ENCODE peak calls at places on chromosomes 13 and 19, in eight cellular contexts. One of them, this sample, is unnamed.

GRCh38 chr13:114124921-114125320 is 7.5 kb downstream of the RASA3 start:
- DNase-seq in stimulated activated CD4-positive, alpha-beta T cell treated with anti-CD3 and anti-CD28 coated beads, Interleukin-15, amount 100 ng/mL, for 1 hour: no peak
- DNase-seq in stimulated activated naive CD8-positive, alpha-beta T cell treated with anti-CD3 and anti-CD28 coated beads, Interleukin-15, Interleukin-2, amounts not matched to agents 100 U/mL and 50 U/mL, for 24 hours: peak; percentile 76
- DNase-seq in T follicular helper cell: peak; percentile 64
- DNase-seq in AG09319: no peak
- DNase-seq in lower lobe of right lung: no peak
- DNase-seq in GM04504: no peak
- DNase-seq in T-helper 2 cell: peak; percentile 66
- DNase-seq in this sample: peak; percentile 40

GRCh38 chr13:85068231-85068630 is 731.0 kb downstream of the SLITRK6 start:
- DNase-seq in T-helper 2 cell: no peak
- DNase-seq in lower lobe of right lung: no peak
- DNase-seq in stimulated activated naive CD8-positive, alpha-beta T cell treated with anti-CD3 and anti-CD28 coated beads, Interleukin-15, Interleukin-2, amounts not matched to agents 100 U/mL and 50 U/mL, for 24 hours: no peak
- DNase-seq in GM04504: no peak
- DNase-seq in AG09319: no peak
- DNase-seq in T follicular helper cell: no peak
- DNase-seq in stimulated activated CD4-positive, alpha-beta T cell treated with anti-CD3 and anti-CD28 coated beads, Interleukin-15, amount 100 ng/mL, for 1 hour: no peak
- DNase-seq in this sample: no peak

GRCh38 chr13:42804244-42804868 is 23.0 kb downstream of the FAM216B start:
- DNase-seq in T follicular helper cell: no peak
- DNase-seq in stimulated activated naive CD8-positive, alpha-beta T cell treated with anti-CD3 and anti-CD28 coated beads, Interleukin-15, Interleukin-2, amounts not matched to agents 100 U/mL and 50 U/mL, for 24 hours: no peak
- DNase-seq in lower lobe of right lung: no peak
- DNase-seq in GM04504: no peak
- DNase-seq in stimulated activated CD4-positive, alpha-beta T cell treated with anti-CD3 and anti-CD28 coated beads, Interleukin-15, amount 100 ng/mL, for 1 hour: no peak
- DNase-seq in AG09319: no peak
- DNase-seq in T-helper 2 cell: no peak
- DNase-seq in this sample: no peak

GRCh38 chr19:6108721-6109633 is 1.3 kb downstream of the RFX2 start:
- DNase-seq in stimulated activated CD4-positive, alpha-beta T cell treated with anti-CD3 and anti-CD28 coated beads, Interleukin-15, amount 100 ng/mL, for 1 hour: no peak
- DNase-seq in lower lobe of right lung: peak; percentile 74
- DNase-seq in AG09319: peak; percentile 67
- DNase-seq in T follicular helper cell: peak; percentile 29
- DNase-seq in stimulated activated naive CD8-positive, alpha-beta T cell treated with anti-CD3 and anti-CD28 coated beads, Interleukin-15, Interleukin-2, amounts not matched to agents 100 U/mL and 50 U/mL, for 24 hours: peak; percentile 64
- DNase-seq in T-helper 2 cell: peak; percentile 57
- DNase-seq in GM04504: no peak
- DNase-seq in this sample: no peak

GRCh38 chr19:4493104-4493928 is 21.2 kb downstream of the HDGFL2 start:
- DNase-seq in AG09319: no peak
- DNase-seq in T-helper 2 cell: no peak
- DNase-seq in lower lobe of right lung: no peak
- DNase-seq in GM04504: no peak
- DNase-seq in stimulated activated naive CD8-positive, alpha-beta T cell treated with anti-CD3 and anti-CD28 coated beads, Interleukin-15, Interleukin-2, amounts not matched to agents 100 U/mL and 50 U/mL, for 24 hours: no peak
- DNase-seq in stimulated activated CD4-positive, alpha-beta T cell treated with anti-CD3 and anti-CD28 coated beads, Interleukin-15, amount 100 ng/mL, for 1 hour: no peak
- DNase-seq in T follicular helper cell: no peak
- DNase-seq in this sample: no peak

GRCh38 chr19:4536798-4537197 is 1.8 kb upstream of the PLIN5 start:
- DNase-seq in T-helper 2 cell: no peak
- DNase-seq in lower lobe of right lung: no peak
- DNase-seq in AG09319: no peak
- DNase-seq in GM04504: no peak
- DNase-seq in stimulated activated CD4-positive, alpha-beta T cell treated with anti-CD3 and anti-CD28 coated beads, Interleukin-15, amount 100 ng/mL, for 1 hour: no peak
- DNase-seq in stimulated activated naive CD8-positive, alpha-beta T cell treated with anti-CD3 and anti-CD28 coated beads, Interleukin-15, Interleukin-2, amounts not matched to agents 100 U/mL and 50 U/mL, for 24 hours: no peak
- DNase-seq in T follicular helper cell: no peak
- DNase-seq in this sample: no peak

GRCh38 chr13:100951031-100951430 is 276.4 kb upstream of the TMTC4 start:
- DNase-seq in T-helper 2 cell: no peak
- DNase-seq in AG09319: no peak
- DNase-seq in stimulated activated naive CD8-positive, alpha-beta T cell treated with anti-CD3 and anti-CD28 coated beads, Interleukin-15, Interleukin-2, amounts not matched to agents 100 U/mL and 50 U/mL, for 24 hours: no peak
- DNase-seq in GM04504: no peak
- DNase-seq in lower lobe of right lung: no peak
- DNase-seq in T follicular helper cell: no peak
- DNase-seq in stimulated activated CD4-positive, alpha-beta T cell treated with anti-CD3 and anti-CD28 coated beads, Interleukin-15, amount 100 ng/mL, for 1 hour: no peak
- DNase-seq in this sample: no peak

GRCh38 chr13:42345367-42345766 is 73.4 kb downstream of the AKAP11 start:
- DNase-seq in stimulated activated naive CD8-positive, alpha-beta T cell treated with anti-CD3 and anti-CD28 coated beads, Interleukin-15, Interleukin-2, amounts not matched to agents 100 U/mL and 50 U/mL, for 24 hours: no peak
- DNase-seq in GM04504: no peak
- DNase-seq in AG09319: no peak
- DNase-seq in lower lobe of right lung: no peak
- DNase-seq in T-helper 2 cell: no peak
- DNase-seq in T follicular helper cell: no peak
- DNase-seq in stimulated activated CD4-positive, alpha-beta T cell treated with anti-CD3 and anti-CD28 coated beads, Interleukin-15, amount 100 ng/mL, for 1 hour: no peak
- DNase-seq in this sample: no peak

GRCh38 chr19:40266111-40266510 is 19.0 kb downstream of the AKT2 start:
- DNase-seq in stimulated activated naive CD8-positive, alpha-beta T cell treated with anti-CD3 and anti-CD28 coated beads, Interleukin-15, Interleukin-2, amounts not matched to agents 100 U/mL and 50 U/mL, for 24 hours: no peak
- DNase-seq in stimulated activated CD4-positive, alpha-beta T cell treated with anti-CD3 and anti-CD28 coated beads, Interleukin-15, amount 100 ng/mL, for 1 hour: no peak
- DNase-seq in lower lobe of right lung: peak; percentile 40
- DNase-seq in T follicular helper cell: no peak
- DNase-seq in AG09319: no peak
- DNase-seq in GM04504: no peak
- DNase-seq in T-helper 2 cell: no peak
- DNase-seq in this sample: no peak

GRCh38 chr19:19366691-19367396 is 38.6 kb upstream of the GATAD2A start:
- DNase-seq in T follicular helper cell: peak; percentile 46
- DNase-seq in lower lobe of right lung: peak; percentile 86
- DNase-seq in stimulated activated naive CD8-positive, alpha-beta T cell treated with anti-CD3 and anti-CD28 coated beads, Interleukin-15, Interleukin-2, amounts not matched to agents 100 U/mL and 50 U/mL, for 24 hours: peak; percentile 78
- DNase-seq in AG09319: no peak
- DNase-seq in T-helper 2 cell: peak; percentile 53
- DNase-seq in stimulated activated CD4-positive, alpha-beta T cell treated with anti-CD3 and anti-CD28 coated beads, Interleukin-15, amount 100 ng/mL, for 1 hour: peak; percentile 38
- DNase-seq in GM04504: peak; percentile 22
- DNase-seq in this sample: peak; percentile 72

GRCh38 chr19:19105365-19106060 is 32.8 kb downstream of the TMEM161A start:
- DNase-seq in lower lobe of right lung: no peak
- DNase-seq in T-helper 2 cell: no peak
- DNase-seq in stimulated activated CD4-positive, alpha-beta T cell treated with anti-CD3 and anti-CD28 coated beads, Interleukin-15, amount 100 ng/mL, for 1 hour: no peak
- DNase-seq in T follicular helper cell: no peak
- DNase-seq in AG09319: peak; percentile 22
- DNase-seq in stimulated activated naive CD8-positive, alpha-beta T cell treated with anti-CD3 and anti-CD28 coated beads, Interleukin-15, Interleukin-2, amounts not matched to agents 100 U/mL and 50 U/mL, for 24 hours: no peak
- DNase-seq in GM04504: no peak
- DNase-seq in this sample: no peak

GRCh38 chr13:93217701-93218100 is 8.9 kb upstream of the GPC6 start:
- DNase-seq in stimulated activated CD4-positive, alpha-beta T cell treated with anti-CD3 and anti-CD28 coated beads, Interleukin-15, amount 100 ng/mL, for 1 hour: no peak
- DNase-seq in lower lobe of right lung: no peak
- DNase-seq in T follicular helper cell: no peak
- DNase-seq in stimulated activated naive CD8-positive, alpha-beta T cell treated with anti-CD3 and anti-CD28 coated beads, Interleukin-15, Interleukin-2, amounts not matched to agents 100 U/mL and 50 U/mL, for 24 hours: no peak
- DNase-seq in T-helper 2 cell: no peak
- DNase-seq in GM04504: no peak
- DNase-seq in AG09319: no peak
- DNase-seq in this sample: no peak

GRCh38 chr19:33720691-33721682 is 75.7 kb upstream of the KCTD15 start:
- DNase-seq in AG09319: no peak
- DNase-seq in GM04504: no peak
- DNase-seq in stimulated activated naive CD8-positive, alpha-beta T cell treated with anti-CD3 and anti-CD28 coated beads, Interleukin-15, Interleukin-2, amounts not matched to agents 100 U/mL and 50 U/mL, for 24 hours: no peak
- DNase-seq in lower lobe of right lung: no peak
- DNase-seq in T-helper 2 cell: no peak
- DNase-seq in stimulated activated CD4-positive, alpha-beta T cell treated with anti-CD3 and anti-CD28 coated beads, Interleukin-15, amount 100 ng/mL, for 1 hour: no peak
- DNase-seq in T follicular helper cell: no peak
- DNase-seq in this sample: no peak

GRCh38 chr13:92991687-92992086 is 234.9 kb upstream of the GPC6 start:
- DNase-seq in GM04504: no peak
- DNase-seq in T follicular helper cell: no peak
- DNase-seq in AG09319: no peak
- DNase-seq in stimulated activated naive CD8-positive, alpha-beta T cell treated with anti-CD3 and anti-CD28 coated beads, Interleukin-15, Interleukin-2, amounts not matched to agents 100 U/mL and 50 U/mL, for 24 hours: no peak
- DNase-seq in T-helper 2 cell: no peak
- DNase-seq in stimulated activated CD4-positive, alpha-beta T cell treated with anti-CD3 and anti-CD28 coated beads, Interleukin-15, amount 100 ng/mL, for 1 hour: no peak
- DNase-seq in lower lobe of right lung: no peak
- DNase-seq in this sample: no peak

GRCh38 chr19:18654469-18654868 is 17.6 kb downstream of the KLHL26 start:
- DNase-seq in stimulated activated naive CD8-positive, alpha-beta T cell treated with anti-CD3 and anti-CD28 coated beads, Interleukin-15, Interleukin-2, amounts not matched to agents 100 U/mL and 50 U/mL, for 24 hours: no peak
- DNase-seq in AG09319: no peak
- DNase-seq in lower lobe of right lung: no peak
- DNase-seq in stimulated activated CD4-positive, alpha-beta T cell treated with anti-CD3 and anti-CD28 coated beads, Interleukin-15, amount 100 ng/mL, for 1 hour: no peak
- DNase-seq in T-helper 2 cell: no peak
- DNase-seq in GM04504: no peak
- DNase-seq in T follicular helper cell: no peak
- DNase-seq in this sample: no peak

GRCh38 chr19:1907563-1908363 is 2.6 kb downstream of the ADAT3 start:
- DNase-seq in lower lobe of right lung: no peak
- DNase-seq in stimulated activated naive CD8-positive, alpha-beta T cell treated with anti-CD3 and anti-CD28 coated beads, Interleukin-15, Interleukin-2, amounts not matched to agents 100 U/mL and 50 U/mL, for 24 hours: no peak
- DNase-seq in T-helper 2 cell: no peak
- DNase-seq in GM04504: no peak
- DNase-seq in stimulated activated CD4-positive, alpha-beta T cell treated with anti-CD3 and anti-CD28 coated beads, Interleukin-15, amount 100 ng/mL, for 1 hour: no peak
- DNase-seq in T follicular helper cell: no peak
- DNase-seq in AG09319: no peak
- DNase-seq in this sample: no peak

GRCh38 chr19:543912-544608 is at the start of gene GZMM:
- DNase-seq in stimulated activated CD4-positive, alpha-beta T cell treated with anti-CD3 and anti-CD28 coated beads, Interleukin-15, amount 100 ng/mL, for 1 hour: peak; percentile 54
- DNase-seq in AG09319: no peak
- DNase-seq in T-helper 2 cell: peak; percentile 90
- DNase-seq in T follicular helper cell: peak; percentile 72
- DNase-seq in stimulated activated naive CD8-positive, alpha-beta T cell treated with anti-CD3 and anti-CD28 coated beads, Interleukin-15, Interleukin-2, amounts not matched to agents 100 U/mL and 50 U/mL, for 24 hours: peak; percentile 78
- DNase-seq in lower lobe of right lung: no peak
- DNase-seq in GM04504: no peak
- DNase-seq in this sample: no peak

GRCh38 chr13:80458546-80458945 is 117.6 kb upstream of the SPRY2 start:
- DNase-seq in T-helper 2 cell: no peak
- DNase-seq in lower lobe of right lung: no peak
- DNase-seq in GM04504: no peak
- DNase-seq in T follicular helper cell: no peak
- DNase-seq in stimulated activated CD4-positive, alpha-beta T cell treated with anti-CD3 and anti-CD28 coated beads, Interleukin-15, amount 100 ng/mL, for 1 hour: no peak
- DNase-seq in AG09319: no peak
- DNase-seq in stimulated activated naive CD8-positive, alpha-beta T cell treated with anti-CD3 and anti-CD28 coated beads, Interleukin-15, Interleukin-2, amounts not matched to agents 100 U/mL and 50 U/mL, for 24 hours: no peak
- DNase-seq in this sample: no peak

GRCh38 chr13:26784704-26785639 is 24.4 kb upstream of the GPR12 start:
- DNase-seq in T follicular helper cell: no peak
- DNase-seq in T-helper 2 cell: peak; percentile 4
- DNase-seq in AG09319: no peak
- DNase-seq in GM04504: no peak
- DNase-seq in lower lobe of right lung: no peak
- DNase-seq in stimulated activated naive CD8-positive, alpha-beta T cell treated with anti-CD3 and anti-CD28 coated beads, Interleukin-15, Interleukin-2, amounts not matched to agents 100 U/mL and 50 U/mL, for 24 hours: peak; percentile 24
- DNase-seq in stimulated activated CD4-positive, alpha-beta T cell treated with anti-CD3 and anti-CD28 coated beads, Interleukin-15, amount 100 ng/mL, for 1 hour: no peak
- DNase-seq in this sample: no peak

GRCh38 chr13:80630685-80631121 is 289.8 kb upstream of the SPRY2 start:
- DNase-seq in lower lobe of right lung: no peak
- DNase-seq in T follicular helper cell: no peak
- DNase-seq in GM04504: no peak
- DNase-seq in stimulated activated CD4-positive, alpha-beta T cell treated with anti-CD3 and anti-CD28 coated beads, Interleukin-15, amount 100 ng/mL, for 1 hour: no peak
- DNase-seq in T-helper 2 cell: no peak
- DNase-seq in AG09319: no peak
- DNase-seq in stimulated activated naive CD8-positive, alpha-beta T cell treated with anti-CD3 and anti-CD28 coated beads, Interleukin-15, Interleukin-2, amounts not matched to agents 100 U/mL and 50 U/mL, for 24 hours: no peak
- DNase-seq in this sample: peak; percentile 8

GRCh38 chr19:44737238-44738160 is 11.0 kb upstream of the BCL3 start:
- DNase-seq in GM04504: no peak
- DNase-seq in AG09319: no peak
- DNase-seq in stimulated activated naive CD8-positive, alpha-beta T cell treated with anti-CD3 and anti-CD28 coated beads, Interleukin-15, Interleukin-2, amounts not matched to agents 100 U/mL and 50 U/mL, for 24 hours: no peak
- DNase-seq in stimulated activated CD4-positive, alpha-beta T cell treated with anti-CD3 and anti-CD28 coated beads, Interleukin-15, amount 100 ng/mL, for 1 hour: no peak
- DNase-seq in lower lobe of right lung: no peak
- DNase-seq in T-helper 2 cell: no peak
- DNase-seq in T follicular helper cell: no peak
- DNase-seq in this sample: peak; percentile 58

GRCh38 chr19:46536391-46536790 is 40.7 kb upstream of the PNMA8B start:
- DNase-seq in AG09319: no peak
- DNase-seq in stimulated activated naive CD8-positive, alpha-beta T cell treated with anti-CD3 and anti-CD28 coated beads, Interleukin-15, Interleukin-2, amounts not matched to agents 100 U/mL and 50 U/mL, for 24 hours: no peak
- DNase-seq in T-helper 2 cell: no peak
- DNase-seq in stimulated activated CD4-positive, alpha-beta T cell treated with anti-CD3 and anti-CD28 coated beads, Interleukin-15, amount 100 ng/mL, for 1 hour: no peak
- DNase-seq in T follicular helper cell: no peak
- DNase-seq in lower lobe of right lung: no peak
- DNase-seq in GM04504: no peak
- DNase-seq in this sample: no peak

GRCh38 chr13:101291216-101291615 is 125.1 kb downstream of the NALCN start:
- DNase-seq in GM04504: no peak
- DNase-seq in T follicular helper cell: no peak
- DNase-seq in T-helper 2 cell: no peak
- DNase-seq in lower lobe of right lung: no peak
- DNase-seq in stimulated activated CD4-positive, alpha-beta T cell treated with anti-CD3 and anti-CD28 coated beads, Interleukin-15, amount 100 ng/mL, for 1 hour: no peak
- DNase-seq in stimulated activated naive CD8-positive, alpha-beta T cell treated with anti-CD3 and anti-CD28 coated beads, Interleukin-15, Interleukin-2, amounts not matched to agents 100 U/mL and 50 U/mL, for 24 hours: no peak
- DNase-seq in AG09319: no peak
- DNase-seq in this sample: peak; percentile 43

GRCh38 chr13:95641961-95642621 is 2.4 kb downstream of the DZIP1 start:
- DNase-seq in lower lobe of right lung: peak; percentile 54
- DNase-seq in stimulated activated CD4-positive, alpha-beta T cell treated with anti-CD3 and anti-CD28 coated beads, Interleukin-15, amount 100 ng/mL, for 1 hour: no peak
- DNase-seq in stimulated activated naive CD8-positive, alpha-beta T cell treated with anti-CD3 and anti-CD28 coated beads, Interleukin-15, Interleukin-2, amounts not matched to agents 100 U/mL and 50 U/mL, for 24 hours: peak; percentile 19
- DNase-seq in T-helper 2 cell: no peak
- DNase-seq in AG09319: no peak
- DNase-seq in GM04504: peak; percentile 10
- DNase-seq in T follicular helper cell: no peak
- DNase-seq in this sample: no peak

GRCh38 chr19:7862413-7862951 is 11.7 kb downstream of the PRR36 start:
- DNase-seq in GM04504: no peak
- DNase-seq in stimulated activated naive CD8-positive, alpha-beta T cell treated with anti-CD3 and anti-CD28 coated beads, Interleukin-15, Interleukin-2, amounts not matched to agents 100 U/mL and 50 U/mL, for 24 hours: peak; percentile 78
- DNase-seq in lower lobe of right lung: peak; percentile 80
- DNase-seq in stimulated activated CD4-positive, alpha-beta T cell treated with anti-CD3 and anti-CD28 coated beads, Interleukin-15, amount 100 ng/mL, for 1 hour: peak; percentile 56
- DNase-seq in AG09319: no peak
- DNase-seq in T-helper 2 cell: peak; percentile 41
- DNase-seq in T follicular helper cell: peak; percentile 73
- DNase-seq in this sample: no peak

GRCh38 chr13:46754812-46755211 is 42.1 kb downstream of the ESD start:
- DNase-seq in AG09319: no peak
- DNase-seq in stimulated activated CD4-positive, alpha-beta T cell treated with anti-CD3 and anti-CD28 coated beads, Interleukin-15, amount 100 ng/mL, for 1 hour: no peak
- DNase-seq in T follicular helper cell: no peak
- DNase-seq in T-helper 2 cell: no peak
- DNase-seq in lower lobe of right lung: no peak
- DNase-seq in stimulated activated naive CD8-positive, alpha-beta T cell treated with anti-CD3 and anti-CD28 coated beads, Interleukin-15, Interleukin-2, amounts not matched to agents 100 U/mL and 50 U/mL, for 24 hours: no peak
- DNase-seq in GM04504: no peak
- DNase-seq in this sample: no peak

GRCh38 chr19:28485300-28485699 is 727.7 kb downstream of the UQCRFS1 start:
- DNase-seq in stimulated activated naive CD8-positive, alpha-beta T cell treated with anti-CD3 and anti-CD28 coated beads, Interleukin-15, Interleukin-2, amounts not matched to agents 100 U/mL and 50 U/mL, for 24 hours: no peak
- DNase-seq in lower lobe of right lung: peak; percentile 51
- DNase-seq in stimulated activated CD4-positive, alpha-beta T cell treated with anti-CD3 and anti-CD28 coated beads, Interleukin-15, amount 100 ng/mL, for 1 hour: no peak
- DNase-seq in T follicular helper cell: no peak
- DNase-seq in AG09319: no peak
- DNase-seq in T-helper 2 cell: no peak
- DNase-seq in GM04504: no peak
- DNase-seq in this sample: no peak

GRCh38 chr19:48746738-48747575 is at the start of gene IZUMO1:
- DNase-seq in T follicular helper cell: no peak
- DNase-seq in stimulated activated naive CD8-positive, alpha-beta T cell treated with anti-CD3 and anti-CD28 coated beads, Interleukin-15, Interleukin-2, amounts not matched to agents 100 U/mL and 50 U/mL, for 24 hours: peak; percentile 63
- DNase-seq in stimulated activated CD4-positive, alpha-beta T cell treated with anti-CD3 and anti-CD28 coated beads, Interleukin-15, amount 100 ng/mL, for 1 hour: no peak
- DNase-seq in lower lobe of right lung: peak; percentile 82
- DNase-seq in AG09319: peak; percentile 55
- DNase-seq in GM04504: peak; percentile 38
- DNase-seq in T-helper 2 cell: no peak
- DNase-seq in this sample: peak; percentile 59

GRCh38 chr13:114130131-114130707 is 2.2 kb downstream of the RASA3 start:
- DNase-seq in AG09319: no peak
- DNase-seq in lower lobe of right lung: peak; percentile 37
- DNase-seq in stimulated activated CD4-positive, alpha-beta T cell treated with anti-CD3 and anti-CD28 coated beads, Interleukin-15, amount 100 ng/mL, for 1 hour: no peak
- DNase-seq in GM04504: no peak
- DNase-seq in T-helper 2 cell: no peak
- DNase-seq in stimulated activated naive CD8-positive, alpha-beta T cell treated with anti-CD3 and anti-CD28 coated beads, Interleukin-15, Interleukin-2, amounts not matched to agents 100 U/mL and 50 U/mL, for 24 hours: no peak
- DNase-seq in T follicular helper cell: no peak
- DNase-seq in this sample: no peak

GRCh38 chr13:37769078-37769477 is 100.5 kb downstream of the TRPC4 start:
- DNase-seq in stimulated activated CD4-positive, alpha-beta T cell treated with anti-CD3 and anti-CD28 coated beads, Interleukin-15, amount 100 ng/mL, for 1 hour: no peak
- DNase-seq in T follicular helper cell: no peak
- DNase-seq in GM04504: no peak
- DNase-seq in lower lobe of right lung: no peak
- DNase-seq in AG09319: no peak
- DNase-seq in T-helper 2 cell: no peak
- DNase-seq in stimulated activated naive CD8-positive, alpha-beta T cell treated with anti-CD3 and anti-CD28 coated beads, Interleukin-15, Interleukin-2, amounts not matched to agents 100 U/mL and 50 U/mL, for 24 hours: no peak
- DNase-seq in this sample: no peak

GRCh38 chr19:44603201-44603945 is 10.0 kb upstream of the IGSF23 start:
- DNase-seq in stimulated activated naive CD8-positive, alpha-beta T cell treated with anti-CD3 and anti-CD28 coated beads, Interleukin-15, Interleukin-2, amounts not matched to agents 100 U/mL and 50 U/mL, for 24 hours: no peak
- DNase-seq in GM04504: peak; percentile 94
- DNase-seq in stimulated activated CD4-positive, alpha-beta T cell treated with anti-CD3 and anti-CD28 coated beads, Interleukin-15, amount 100 ng/mL, for 1 hour: no peak
- DNase-seq in T follicular helper cell: no peak
- DNase-seq in AG09319: peak; percentile 85
- DNase-seq in T-helper 2 cell: no peak
- DNase-seq in lower lobe of right lung: no peak
- DNase-seq in this sample: peak; percentile 30